ENCODE peak calls at places on chromosomes 11 and 22, in seven cellular contexts. L, C, M, O, D, W and X are unnamed samples.

GRCh38 chr22:36481393-36482168 is at the start of gene TXN2:
- DNase-seq in L (peak; percentile 89), C (peak; percentile 82), M (peak; percentile 90), O (peak; percentile 97), D (peak; percentile 77), W (peak; percentile 91), X (peak; percentile 95)

GRCh38 chr11:59172345-59173079 is 580 bp downstream of the DTX4 start:
- DNase-seq in L (no peak), C (peak; percentile 60), M (peak; percentile 37), O (peak; percentile 63), D (no peak), W (peak; percentile 10), X (no peak)

GRCh38 chr22:37065149-37065548 is 13.6 kb downstream of the KCTD17 start:
- DNase-seq in L (no peak), C (no peak), M (no peak), O (no peak), D (no peak), W (no peak), X (no peak)

GRCh38 chr11:121591405-121592033 is 138.8 kb upstream of the SORL1-AS1 start:
- DNase-seq in L (peak; percentile 64), C (peak; percentile 82), M (peak; percentile 70), O (peak; percentile 78), D (peak; percentile 23), W (peak; percentile 59), X (peak; percentile 91)

GRCh38 chr11:12103411-12104225 is 6.8 kb upstream of the MICAL2 start:
- DNase-seq in L (no peak), C (no peak), M (no peak), O (no peak), D (no peak), W (no peak), X (peak; percentile 59)

GRCh38 chr11:18720086-18720810 is 5.7 kb downstream of the IGSF22 start:
- DNase-seq in L (no peak), C (no peak), M (no peak), O (no peak), D (no peak), W (no peak), X (no peak)

GRCh38 chr11:116840746-116841296 is 3.4 kb upstream of the APOA1 start:
- DNase-seq in L (no peak), C (no peak), M (no peak), O (no peak), D (no peak), W (peak; percentile 74), X (no peak)

GRCh38 chr22:50281957-50282356 is 11.8 kb upstream of the MAPK11 start:
- DNase-seq in L (no peak), C (no peak), M (no peak), O (no peak), D (no peak), W (no peak), X (no peak)

GRCh38 chr11:18791175-18792065 is at the start of gene PTPN5:
- DNase-seq in L (no peak), C (no peak), M (no peak), O (peak; percentile 66), D (no peak), W (no peak), X (no peak)

GRCh38 chr11:57491371-57492061 is 24.0 kb downstream of the SLC43A1 start:
- DNase-seq in L (no peak), C (no peak), M (peak; percentile 71), O (peak; percentile 73), D (no peak), W (peak; percentile 38), X (peak; percentile 65)

GRCh38 chr11:17915500-17916143 is 97.2 kb downstream of the SERGEF start:
- DNase-seq in L (no peak), C (no peak), M (no peak), O (no peak), D (no peak), W (no peak), X (no peak)

GRCh38 chr11:27385245-27385644 is 22.2 kb upstream of the CCDC34 start:
- DNase-seq in L (no peak), C (no peak), M (no peak), O (no peak), D (no peak), W (no peak), X (no peak)

GRCh38 chr22:49260681-49261580 is 566.7 kb downstream of the BRD1 start:
- DNase-seq in L (no peak), C (no peak), M (no peak), O (no peak), D (no peak), W (no peak), X (no peak)

GRCh38 chr11:100805509-100806199 is 118.6 kb downstream of the ARHGAP42 start:
- DNase-seq in L (no peak), C (no peak), M (no peak), O (no peak), D (no peak), W (no peak), X (no peak)

GRCh38 chr22:19875531-19876313 is 21.0 kb upstream of the GNB1L start:
- DNase-seq in L (no peak), C (no peak), M (peak; percentile 77), O (peak; percentile 42), D (no peak), W (no peak), X (no peak)

GRCh38 chr11:76577199-76577920 is 93.2 kb downstream of the LRRC32 start:
- DNase-seq in L (no peak), C (no peak), M (no peak), O (peak; percentile 88), D (no peak), W (no peak), X (no peak)

GRCh38 chr11:16987205-16987568 is 27.0 kb downstream of the PLEKHA7 start:
- DNase-seq in L (no peak), C (no peak), M (peak; percentile 66), O (no peak), D (no peak), W (no peak), X (peak; percentile 42)

GRCh38 chr11:116598036-116598435 is 174.8 kb downstream of the BUD13 start:
- DNase-seq in L (no peak), C (no peak), M (no peak), O (no peak), D (no peak), W (no peak), X (no peak)

GRCh38 chr11:64266339-64266738 is 15.0 kb downstream of the PLCB3 start:
- DNase-seq in L (no peak), C (no peak), M (no peak), O (no peak), D (no peak), W (no peak), X (no peak)

GRCh38 chr11:15764948-15765347 is 591.4 kb downstream of the SOX6 start:
- DNase-seq in L (no peak), C (no peak), M (no peak), O (no peak), D (no peak), W (no peak), X (peak; percentile 29)

DNA sequence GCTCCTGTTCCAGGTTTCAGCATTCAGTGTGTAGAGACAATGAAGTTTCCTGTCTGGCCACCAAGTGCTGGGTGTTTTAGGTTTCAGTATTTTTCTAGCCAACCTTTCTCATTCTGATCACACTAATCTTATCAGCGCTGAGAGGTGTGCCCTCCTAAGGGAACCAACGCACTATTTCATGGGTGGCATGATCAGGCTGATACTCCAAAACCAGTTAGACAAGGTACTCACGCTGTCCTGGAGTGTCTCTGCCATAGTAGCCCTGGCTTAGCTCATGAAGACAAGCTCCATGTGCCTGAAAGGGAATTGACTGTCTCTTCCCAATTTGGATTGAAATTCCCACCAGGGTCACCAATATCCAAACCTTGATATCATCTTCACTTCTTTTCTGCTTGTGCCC is 8.0 kb upstream of the RAB38 start:
- DNase-seq in L (no peak), C (no peak), M (no peak), O (no peak), D (no peak), W (no peak), X (peak; percentile 50)
- TF ChIP-seq JUND in L (no peak), C (no peak), M (no peak), O (no peak), D (no peak), W (no peak), X (no peak)

GRCh38 chr22:27193215-27193614 is 535.8 kb downstream of the MIAT start:
- DNase-seq in L (no peak), C (no peak), M (no peak), O (no peak), D (no peak), W (no peak), X (no peak)
- TF ChIP-seq JUND in L (no peak), C (no peak), M (no peak), O (no peak), D (no peak), W (no peak), X (no peak)

GRCh38 chr11:46900091-46900746 is 18.1 kb downstream of the LRP4 start:
- DNase-seq in L (no peak), C (no peak), M (no peak), O (no peak), D (no peak), W (no peak), X (no peak)

GRCh38 chr11:46902694-46903093 is 15.7 kb downstream of the LRP4 start:
- DNase-seq in L (no peak), C (no peak), M (no peak), O (no peak), D (no peak), W (no peak), X (no peak)

GRCh38 chr11:46898396-46899095 is 19.8 kb downstream of the LRP4 start:
- DNase-seq in L (no peak), C (no peak), M (no peak), O (no peak), D (no peak), W (no peak), X (peak; percentile 92)

GRCh38 chr11:46899501-46900025 is 18.8 kb downstream of the LRP4 start:
- DNase-seq in L (no peak), C (no peak), M (no peak), O (no peak), D (no peak), W (no peak), X (no peak)

DNA sequence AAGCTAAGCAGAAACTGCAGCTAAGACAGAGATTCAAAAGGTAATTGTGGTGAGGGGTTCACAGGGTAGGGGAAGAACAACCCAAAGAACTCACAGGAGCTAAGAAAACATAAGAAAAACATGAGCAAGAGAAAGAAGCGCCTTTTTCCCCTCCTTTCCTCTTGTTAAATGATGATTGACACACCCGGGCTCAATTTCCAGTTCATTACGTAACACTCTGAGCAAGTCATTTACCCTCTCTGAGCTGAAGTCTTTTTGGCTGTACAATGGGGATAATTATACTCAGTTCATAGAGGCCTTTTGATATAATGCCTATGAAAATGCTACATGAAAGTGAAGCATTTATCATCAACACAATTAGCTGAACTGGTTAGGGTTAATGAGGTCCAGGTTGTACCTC is 17.2 kb downstream of the LRP4 start:
- DNase-seq in L (no peak), C (no peak), M (no peak), O (no peak), D (no peak), W (no peak), X (no peak)
- TF ChIP-seq JUND in L (no peak), C (no peak), M (no peak), O (no peak), D (no peak), W (no peak), X (no peak)

DNA sequence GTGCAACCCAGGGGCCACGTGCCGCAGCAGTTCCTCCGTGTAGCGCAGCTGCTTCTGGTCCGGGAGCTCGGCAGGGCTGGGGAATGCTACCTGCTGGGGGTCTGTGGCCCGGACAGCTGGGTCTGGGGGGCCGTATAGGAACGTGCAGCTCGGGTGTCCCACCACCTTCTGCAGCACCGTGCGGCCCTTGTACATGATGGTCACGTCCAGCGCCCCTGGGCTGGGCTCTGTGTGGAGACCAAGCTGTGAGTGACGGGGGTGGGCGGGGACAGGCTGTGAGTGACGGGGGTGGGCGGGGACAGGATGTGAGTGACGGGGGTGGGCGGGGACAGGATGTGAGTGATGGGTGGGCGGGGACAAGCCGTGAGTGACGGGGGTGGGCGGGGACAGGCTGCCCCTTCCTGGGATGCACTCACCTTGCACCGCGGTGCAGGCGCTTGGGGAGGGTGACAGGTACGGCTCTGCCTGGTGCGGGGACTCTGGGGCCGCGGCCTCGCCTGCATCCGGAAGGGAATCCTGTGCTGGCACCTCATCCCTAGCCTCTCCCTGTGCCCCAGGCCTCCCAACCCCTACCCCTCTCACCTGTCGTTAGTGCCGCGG is 2.3 kb downstream of the IRF7 start:
- DNase-seq in L (peak; percentile 59), C (no peak), M (peak; percentile 92), O (peak; percentile 88), D (peak; percentile 64), W (no peak), X (peak; percentile 55)
- TF ChIP-seq JUND in L (no peak), C (no peak), M (no peak), O (no peak), D (no peak), W (no peak), X (no peak)